ENCODE peak calls at places on chromosomes 4 and X, in eight cellular contexts. S is HCT116, L is upper lobe of left lung, I is Panc1, B is HepG2, A is GM23338, U is K562, Y is GM12878. N is an unnamed sample.

GRCh38 chr4:110074570-110074969 is 123.8 kb downstream of the ELOVL6 start:
- ATAC-seq in S (no peak), U (no peak), Y (no peak), L (no peak), B (no peak), I (no peak), A (no peak), N (no peak)

GRCh38 chr4:94757192-94758140 is at the start of gene BMPR1B:
- ATAC-seq in A (peak; percentile 18), B (peak; percentile 71), L (peak; percentile 52), I (peak; percentile 53), Y (no peak), S (no peak), U (no peak), N (peak; percentile 68)

GRCh38 chrX:143615851-143616250 is 20.1 kb downstream of the SLITRK4 start:
- ATAC-seq in U (no peak), S (no peak), L (no peak), Y (no peak), B (no peak), I (no peak), A (no peak), N (no peak)

GRCh38 chr4:26349496-26349895 is 28.7 kb downstream of the RBPJ start:
- ATAC-seq in Y (no peak), S (no peak), B (no peak), L (no peak), I (no peak), A (no peak), U (no peak), N (no peak)

GRCh38 chr4:125013891-125014290 is 300.9 kb upstream of the FAT4 start:
- ATAC-seq in Y (no peak), A (no peak), S (no peak), U (no peak), B (no peak), I (no peak), L (no peak), N (no peak)

GRCh38 chrX:67781132-67781531 is 237.3 kb downstream of the AR start:
- ATAC-seq in I (no peak), U (peak; percentile 38), L (peak; percentile 15), A (no peak), S (no peak), B (no peak), Y (no peak), N (peak; percentile 53)

GRCh38 chr4:136946307-136946907 is 585.9 kb downstream of the PCDH18 start:
- ATAC-seq in U (no peak), I (no peak), S (no peak), Y (no peak), L (peak; percentile 39), A (no peak), B (no peak), N (peak; percentile 34)

GRCh38 chrX:154819771-154820341 is 14.6 kb upstream of the MPP1 start:
- ATAC-seq in S (no peak), I (no peak), B (no peak), A (no peak), Y (peak; percentile 94), L (no peak), U (peak; percentile 73), N (no peak)

GRCh38 chrX:7146703-7147430 is 645 bp upstream of the STS start:
- ATAC-seq in A (peak; percentile 11), Y (peak; percentile 44), I (peak; percentile 37), S (peak; percentile 22), L (peak; percentile 67), B (peak; percentile 50), U (peak; percentile 53), N (no peak)

GRCh38 chrX:22628275-22628674 is 355.6 kb downstream of the CBLL2 start:
- ATAC-seq in Y (no peak), B (no peak), U (no peak), L (no peak), I (no peak), A (no peak), S (no peak), N (no peak)

GRCh38 chr4:8478801-8479744 is 38.5 kb downstream of the TRMT44 start:
- ATAC-seq in B (no peak), S (no peak), I (no peak), U (peak; percentile 91), Y (no peak), L (no peak), A (peak; percentile 43), N (no peak)

GRCh38 chr4:110492522-110492921 is 16.6 kb downstream of the ENPEP start:
- ATAC-seq in S (no peak), A (no peak), I (no peak), B (no peak), U (no peak), Y (no peak), L (no peak), N (no peak)

GRCh38 chr4:69576251-69576877 is 63.1 kb downstream of the UGT2A2 start:
- ATAC-seq in U (no peak), B (no peak), I (no peak), S (no peak), A (no peak), Y (no peak), L (no peak), N (no peak)

GRCh38 chr4:140568507-140569306 is at the start of gene UCP1:
- ATAC-seq in S (no peak), B (peak; percentile 87), Y (no peak), L (peak; percentile 47), A (peak; percentile 90), I (peak; percentile 70), U (no peak), N (peak; percentile 48)

GRCh38 chr4:72109959-72110497 is 78.2 kb downstream of the NPFFR2 start:
- ATAC-seq in I (no peak), L (no peak), U (no peak), S (no peak), B (no peak), A (no peak), Y (peak; percentile 53), N (no peak)
- H3K27ac ChIP-seq in I (no peak overlapping the region), L (no peak overlapping the region), U (no peak overlapping the region), S (no peak overlapping the region), B (no peak overlapping the region), A (no peak overlapping the region), Y (no peak overlapping the region), N (no peak overlapping the region)

GRCh38 chrX:130086414-130087207 is 23.7 kb downstream of the ELF4 start:
- ATAC-seq in U (no peak), S (no peak), Y (peak; percentile 52), I (no peak), A (no peak), L (peak; percentile 41), B (no peak), N (no peak)

GRCh38 chrX:130083107-130083490 is 27.2 kb downstream of the ELF4 start:
- ATAC-seq in S (no peak), L (no peak), A (peak; percentile 73), Y (no peak), U (peak; percentile 34), I (no peak), B (peak; percentile 50), N (no peak)

GRCh38 chrX:130083656-130084382 is 26.5 kb downstream of the ELF4 start:
- ATAC-seq in I (no peak), B (no peak), L (no peak), A (no peak), S (no peak), Y (peak; percentile 42), U (no peak), N (no peak)

GRCh38 chrX:130084651-130085237 is 25.6 kb downstream of the ELF4 start:
- ATAC-seq in B (no peak), A (no peak), Y (peak; percentile 61), U (peak; percentile 8), S (no peak), L (no peak), I (no peak), N (no peak)

GRCh38 chrX:130085551-130085986 is 24.7 kb downstream of the ELF4 start:
- ATAC-seq in Y (peak; percentile 8), S (no peak), L (no peak), B (no peak), I (no peak), U (no peak), A (no peak), N (peak; percentile 20)
- TF ChIP-seq POLR2AphosphoS5 in Y (no peak), S (no peak), L (no peak), B (no peak), I (no peak), U (no peak), A (no peak), N (no peak)

GRCh38 chrX:132171881-132172280 is 44.1 kb upstream of the FRMD7 start:
- ATAC-seq in L (no peak), S (no peak), A (no peak), U (no peak), Y (no peak), B (no peak), I (no peak), N (no peak)
- H3K27ac ChIP-seq in L (no peak overlapping the region), S (no peak overlapping the region), A (no peak overlapping the region), U (no peak overlapping the region), Y (no peak overlapping the region), B (no peak overlapping the region), I (no peak overlapping the region), N (no peak overlapping the region)

GRCh38 chr4:168832746-168833575 is 177.1 kb downstream of the CBR4 start:
- ATAC-seq in A (peak; percentile 59), Y (peak; percentile 11), B (peak; percentile 65), L (peak; percentile 19), S (peak; percentile 5), I (no peak), U (no peak), N (peak; percentile 31)
- TF ChIP-seq POLR2AphosphoS5 in A (no peak), Y (no peak), B (no peak), L (no peak), S (no peak), I (no peak), U (no peak), N (peak; percentile 79)

GRCh38 chr4:7103599-7104365 is 35.9 kb upstream of the GRPEL1 start:
- ATAC-seq in B (peak; percentile 83), Y (no peak), I (peak; percentile 20), L (no peak), U (no peak), S (no peak), A (no peak), N (peak; percentile 60)
- H3K27ac ChIP-seq in B (peak overlapping the region; percentile 92), Y (no peak overlapping the region), I (no peak overlapping the region), L (peak overlapping the region; percentile 73), U (no peak overlapping the region), S (peak overlapping the region; percentile 8), A (no peak overlapping the region), N (peak overlapping the region; percentile 11)

GRCh38 chr4:178450614-178451013 is 1008.4 kb upstream of the AGA start:
- ATAC-seq in S (no peak), I (no peak), U (no peak), L (no peak), A (no peak), B (no peak), Y (no peak), N (no peak)
- TF ChIP-seq POLR2AphosphoS5 in S (no peak), I (no peak), U (no peak), L (no peak), A (no peak), B (no peak), Y (no peak), N (no peak)

DNA sequence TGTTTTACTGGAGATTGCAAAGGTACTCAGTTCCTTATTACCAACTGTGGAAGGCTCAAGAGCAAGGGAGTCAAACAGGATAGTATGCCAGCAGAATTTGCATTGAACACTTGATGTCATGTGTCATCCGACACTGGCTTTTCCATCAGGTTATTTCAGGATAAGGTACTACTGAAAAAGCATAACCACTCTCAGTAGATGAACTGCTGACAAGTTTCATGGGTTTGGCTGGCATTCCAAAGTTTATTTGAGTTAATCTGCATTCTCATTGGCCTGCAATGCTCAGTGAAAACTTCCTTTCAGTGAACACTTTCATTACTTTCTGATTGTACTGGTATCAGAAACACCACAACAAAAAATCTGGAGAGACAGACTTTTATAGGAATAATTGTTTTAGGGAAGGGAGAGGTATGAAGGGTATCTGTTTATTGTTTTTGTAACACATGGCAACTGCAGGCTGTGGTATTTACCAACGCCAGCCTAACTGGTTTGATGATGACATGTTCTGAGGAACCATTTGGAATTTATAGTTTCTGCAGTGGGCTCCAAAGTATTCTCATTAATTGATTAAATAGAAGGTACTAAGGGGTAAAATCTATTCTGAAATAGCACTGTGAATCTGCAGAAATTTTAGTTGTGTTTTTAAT is 345.7 kb upstream of the NR3C2 start:
- ATAC-seq in L (peak; percentile 64), I (no peak), Y (no peak), B (no peak), U (no peak), S (no peak), A (peak; percentile 48), N (no peak)
- H3K27ac ChIP-seq in L (no peak overlapping the region), I (no peak overlapping the region), Y (no peak overlapping the region), B (no peak overlapping the region), U (no peak overlapping the region), S (no peak overlapping the region), A (no peak overlapping the region), N (no peak overlapping the region)